ENCODE peak calls at places on chromosome 12, in five cellular contexts. Z, A, M, I and L are unnamed samples.

GRCh38 chr12:95809000-95809680 is 18.6 kb upstream of the NTN4 start:
- DNase-seq in A (no peak), Z (no peak), I (peak), M (no peak), L (no peak)

GRCh38 chr12:130775953-130776856 is 60.1 kb upstream of the RIMBP2 start:
- DNase-seq in A (peak), M (peak), Z (no peak), I (peak), L (peak)

GRCh38 chr12:546920-547845 is 87.4 kb downstream of the B4GALNT3 start:
- DNase-seq in I (peak), Z (peak), M (peak), A (peak), L (peak)

GRCh38 chr12:89356069-89356665 is 3.9 kb upstream of the DUSP6 start:
- DNase-seq in M (no peak), I (no peak), A (peak), Z (no peak), L (no peak)

GRCh38 chr12:66418908-66419307 is 116.6 kb downstream of the HELB start:
- DNase-seq in A (no peak), Z (no peak), M (no peak), I (no peak), L (no peak)

GRCh38 chr12:101906226-101906625 is 28.8 kb downstream of the DRAM1 start:
- DNase-seq in Z (no peak), M (no peak), A (no peak), I (no peak), L (no peak)

GRCh38 chr12:131368073-131369071 is 342.5 kb upstream of the SFSWAP start:
- DNase-seq in M (no peak), A (no peak), Z (no peak), I (no peak), L (no peak)

GRCh38 chr12:120903382-120903817 is 758 bp downstream of the SPPL3 start:
- DNase-seq in M (no peak), A (peak), I (peak), Z (peak), L (peak)

GRCh38 chr12:92136883-92137582 is 8.6 kb downstream of the BTG1 start:
- DNase-seq in A (peak), M (no peak), Z (peak), I (peak), L (no peak)

GRCh38 chr12:104816845-104817503 is 141.1 kb downstream of the SLC41A2 start:
- DNase-seq in A (no peak), M (no peak), Z (no peak), I (peak), L (no peak)

GRCh38 chr12:111842556-111843396 is 748 bp downstream of the MAPKAPK5 start:
- DNase-seq in Z (peak), M (no peak), I (peak), A (peak), L (no peak)